ENCODE peak calls at places on chromosome 14, in seven cellular contexts. Q is mammary epithelial cell, N is DND-41, T is PC-3, C is astrocyte, X is fibroblast of lung, S is Peyer's patch. I is an unnamed sample.

GRCh38 chr14:36068777-36069534 is 107.6 kb downstream of the PTCSC3 start:
- DNase-seq in Q (peak), N (peak), T (peak), C (peak), X (peak), S (no peak), I (no peak)

GRCh38 chr14:76126066-76126465 is 25.7 kb upstream of the GPATCH2L start:
- DNase-seq in Q (no peak), N (no peak), T (no peak), C (no peak), X (no peak), S (no peak), I (no peak)

GRCh38 chr14:37550511-37550910 is 44.5 kb downstream of the FOXA1 start:
- DNase-seq in Q (no peak), N (no peak), T (peak), C (peak), X (peak), S (no peak), I (no peak)

GRCh38 chr14:99995700-99996356 is 69.4 kb upstream of the EVL start:
- DNase-seq in Q (peak), N (peak), T (peak), C (no peak), X (peak), S (peak), I (peak)

GRCh38 chr14:48563465-48563864 is 888.1 kb upstream of the MDGA2 start:
- DNase-seq in Q (peak), N (no peak), T (peak), C (no peak), X (peak), S (no peak), I (no peak)

GRCh38 chr14:90742709-90743108 is 73.5 kb downstream of the TTC7B start:
- DNase-seq in Q (no peak), N (no peak), T (no peak), C (no peak), X (no peak), S (no peak), I (no peak)

GRCh38 chr14:76829650-76830421 is 3.6 kb downstream of the LRRC74A start:
- DNase-seq in Q (peak), N (no peak), T (no peak), C (no peak), X (no peak), S (no peak), I (no peak)

GRCh38 chr14:31154956-31155355 is 52.6 kb downstream of the HECTD1 start:
- DNase-seq in Q (no peak), N (no peak), T (peak), C (peak), X (peak), S (no peak), I (no peak)

GRCh38 chr14:25134184-25134583 is 84.2 kb upstream of the STXBP6 start:
- DNase-seq in Q (no peak), N (no peak), T (no peak), C (no peak), X (no peak), S (no peak), I (no peak)

GRCh38 chr14:69945905-69946304 is 66.7 kb downstream of the SMOC1 start:
- DNase-seq in Q (peak), N (no peak), T (no peak), C (no peak), X (no peak), S (no peak), I (no peak)

GRCh38 chr14:69938751-69939150 is 59.5 kb downstream of the SMOC1 start:
- DNase-seq in Q (no peak), N (no peak), T (no peak), C (no peak), X (no peak), S (no peak), I (no peak)

GRCh38 chr14:69945347-69945746 is 66.1 kb downstream of the SMOC1 start:
- DNase-seq in Q (no peak), N (no peak), T (no peak), C (no peak), X (no peak), S (no peak), I (no peak)

GRCh38 chr14:69941768-69942742 is 62.8 kb downstream of the SMOC1 start:
- DNase-seq in Q (no peak), N (no peak), T (no peak), C (no peak), X (no peak), S (no peak), I (no peak)

GRCh38 chr14:69943084-69943797 is 64.0 kb downstream of the SMOC1 start:
- DNase-seq in Q (no peak), N (no peak), T (no peak), C (no peak), X (no peak), S (no peak), I (no peak)
- H3K27ac ChIP-seq in Q (no peak), N (no peak), T (no peak), C (no peak), X (no peak), S (no peak), I (no peak)

GRCh38 chr14:104870368-104871144 is 5.5 kb downstream of the CEP170B start:
- DNase-seq in Q (no peak), N (peak), T (peak), C (no peak), X (no peak), S (peak), I (peak)
- TF ChIP-seq CTCF in Q (no peak), N (peak), T (peak), C (no peak), X (no peak), S (no peak), I (peak)

DNA sequence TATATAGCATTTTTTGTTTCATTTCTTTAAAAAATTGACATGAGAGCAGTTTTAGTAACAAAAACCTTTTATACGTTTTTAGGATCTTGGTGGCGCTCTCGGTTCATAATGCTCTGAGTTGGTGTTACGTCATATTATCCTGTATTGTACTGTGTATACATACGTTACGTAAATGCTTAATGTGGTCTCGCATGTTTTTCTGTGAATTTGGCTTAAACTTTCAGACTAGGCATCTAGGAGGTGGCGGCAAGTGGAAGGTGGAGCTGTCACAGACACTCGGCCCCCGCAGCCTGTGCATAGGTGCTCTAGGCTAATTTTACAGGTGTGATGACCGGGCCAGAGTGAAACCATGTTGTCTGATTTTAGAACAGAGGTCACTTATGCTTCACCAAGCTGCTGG is 60.0 kb downstream of the PPP2R5C start:
- DNase-seq in Q (no peak), N (no peak), T (no peak), C (no peak), X (no peak), S (peak), I (no peak)
- H3K27ac ChIP-seq in Q (no peak), N (no peak), T (no peak), C (no peak), X (no peak), S (peak), I (peak)

DNA sequence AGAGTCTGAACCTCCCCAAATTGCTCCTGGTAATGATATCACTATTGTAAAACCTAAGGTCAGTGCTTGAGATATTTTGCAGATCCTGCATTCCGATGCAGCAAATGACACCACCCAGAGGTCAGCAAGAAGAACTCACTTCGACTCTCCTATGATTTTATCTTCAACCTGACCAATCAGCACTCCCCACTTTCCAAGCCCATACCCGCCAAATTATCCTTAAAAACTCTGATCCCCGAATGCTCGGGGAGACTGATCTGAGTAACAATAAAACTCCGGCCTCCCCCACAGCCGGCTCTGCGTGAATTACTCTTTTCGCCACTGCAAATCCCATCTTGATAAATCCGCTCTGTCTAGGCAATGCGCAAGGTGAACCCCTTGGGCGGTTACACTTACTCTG is 1.2 kb downstream of the NPC2 start:
- DNase-seq in Q (peak), N (no peak), T (peak), C (no peak), X (peak), S (peak), I (no peak)
- TF ChIP-seq CTCF in Q (peak), N (peak), T (peak), C (peak), X (no peak), S (no peak), I (no peak)

DNA sequence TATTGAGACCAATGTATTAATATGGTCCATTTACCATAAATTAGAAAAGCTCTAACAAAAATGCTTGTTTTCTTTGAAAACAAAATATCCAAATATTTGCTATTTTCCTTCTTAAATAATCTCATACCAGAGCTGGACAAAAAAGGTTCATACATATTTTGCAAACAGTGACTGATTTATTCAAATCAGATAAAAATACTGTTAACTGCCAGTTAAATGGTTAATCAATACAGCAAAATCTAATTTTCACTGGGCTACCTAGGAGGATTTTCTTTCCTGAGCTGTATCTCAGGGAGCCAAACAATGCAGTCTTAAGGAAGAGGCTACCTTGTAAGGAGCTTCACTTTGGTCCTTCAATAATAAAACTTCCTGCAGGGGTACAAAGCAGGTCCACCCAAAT is 2.0 kb downstream of the FERMT2 start:
- DNase-seq in Q (no peak), N (no peak), T (peak), C (no peak), X (no peak), S (no peak), I (no peak)
- H3K27ac ChIP-seq in Q (peak), N (no peak), T (no peak), C (no peak), X (peak), S (no peak), I (no peak)

DNA sequence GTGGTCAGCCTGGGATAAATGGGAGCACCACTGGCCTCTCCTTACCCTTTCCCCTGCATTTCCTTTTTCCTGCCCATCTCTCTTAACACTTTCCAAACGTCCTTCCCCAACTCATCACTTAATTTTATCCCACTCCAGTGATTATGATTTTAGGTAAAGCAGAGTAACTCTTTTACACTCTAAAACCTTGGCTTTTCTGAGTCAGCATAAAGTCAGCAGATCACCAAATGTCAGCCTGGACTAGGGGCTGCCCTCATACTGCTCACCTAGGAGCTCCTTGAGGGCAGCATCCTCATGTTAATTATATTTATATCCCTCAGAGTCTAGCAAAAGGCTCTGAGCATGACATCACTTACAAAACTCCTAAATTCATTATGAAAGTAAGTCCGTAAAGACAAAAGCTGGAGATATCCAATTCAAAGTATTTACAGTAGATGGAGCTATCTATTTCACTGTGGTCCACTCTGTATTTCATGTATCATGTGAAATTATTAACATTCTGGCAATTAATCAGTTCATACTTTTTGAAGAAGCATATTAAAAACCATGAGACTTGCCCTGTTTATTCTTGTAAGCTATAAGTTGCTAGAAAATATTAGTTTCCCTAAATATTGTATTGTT is 17.0 kb upstream of the DICER1 start:
- DNase-seq in Q (no peak), N (no peak), T (peak), C (no peak), X (no peak), S (no peak), I (no peak)
- TF ChIP-seq CTCF in Q (peak), N (no peak), T (peak), C (peak), X (no peak), S (peak), I (no peak)